ENCODE peak calls at places on chromosomes 4 and X, in eight cellular contexts. A is tibial artery, Z is upper lobe of left lung, V is foreskin fibroblast, N is lower lobe of right lung, Y is ovary, W is heart left ventricle, D is transverse colon. E is an unnamed sample.

GRCh38 chr4:88630756-88631155 is 38.5 kb downstream of the HERC3 start:
- DNase-seq in D (no peak), Z (no peak), Y (no peak), A (no peak), W (no peak), V (peak), N (no peak), E (no peak)

GRCh38 chr4:38512840-38513239 is 151.2 kb upstream of the KLF3 start:
- DNase-seq in A (no peak), D (no peak), W (no peak), N (no peak), Z (no peak), Y (no peak), V (no peak), E (no peak)

GRCh38 chr4:150395872-150396271 is 186.1 kb upstream of the MAB21L2 start:
- DNase-seq in D (no peak), V (no peak), Y (no peak), W (no peak), A (no peak), N (no peak), Z (no peak), E (no peak)

GRCh38 chrX:34654939-34655338 is 2.1 kb downstream of the TMEM47 start:
- DNase-seq in Y (no peak), D (no peak), N (no peak), W (no peak), V (no peak), A (no peak), Z (no peak), E (no peak)

GRCh38 chr4:5998333-5998936 is 19.8 kb downstream of the C4orf50 start:
- DNase-seq in A (peak), Z (no peak), N (no peak), D (peak), W (peak), Y (peak), V (peak), E (no peak)

GRCh38 chr4:7737268-7737645 is 202.4 kb downstream of the AFAP1 start:
- DNase-seq in Z (no peak), V (no peak), A (no peak), W (no peak), Y (no peak), N (peak), D (no peak), E (peak)

GRCh38 chr4:105306158-105306781 is 159.6 kb downstream of the TET2 start:
- DNase-seq in W (no peak), V (no peak), N (no peak), D (no peak), Y (no peak), Z (no peak), A (no peak), E (no peak)

GRCh38 chr4:173420324-173420752 is 21.4 kb upstream of the SCRG1 start:
- DNase-seq in W (no peak), N (no peak), V (no peak), D (no peak), Z (no peak), A (no peak), Y (no peak), E (no peak)

GRCh38 chrX:153488231-153488914 is 6.4 kb upstream of the BGN start:
- DNase-seq in A (peak), Y (peak), Z (peak), V (no peak), N (no peak), W (peak), D (no peak), E (peak)

GRCh38 chrX:140355922-140356321 is 148.9 kb downstream of the SOX3 start:
- DNase-seq in N (no peak), V (no peak), A (no peak), D (no peak), Z (no peak), W (no peak), Y (no peak), E (no peak)

GRCh38 chrX:96453139-96453538 is 231.5 kb upstream of the DIAPH2 start:
- DNase-seq in N (no peak), Y (no peak), W (no peak), A (no peak), V (no peak), Z (no peak), D (no peak), E (no peak)

GRCh38 chr4:151165205-151166000 is 66.0 kb downstream of the RPS3A start:
- DNase-seq in Z (no peak), A (no peak), D (no peak), N (no peak), V (no peak), Y (no peak), W (no peak), E (no peak)

GRCh38 chr4:6957148-6957520 is 47.5 kb downstream of the TBC1D14 start:
- DNase-seq in A (no peak), D (no peak), Y (no peak), N (no peak), W (no peak), Z (no peak), V (no peak), E (no peak)

GRCh38 chr4:42151568-42152506 is 618 bp downstream of the BEND4 start:
- DNase-seq in W (no peak), A (no peak), Z (peak), D (peak), Y (no peak), N (no peak), V (no peak), E (no peak)

GRCh38 chr4:73421708-73422457 is 14.1 kb upstream of the AFP start:
- DNase-seq in Z (no peak), A (no peak), N (no peak), D (no peak), V (no peak), W (no peak), Y (no peak), E (no peak)

GRCh38 chr4:168274871-168275270 is 43.7 kb downstream of the DDX60 start:
- DNase-seq in Y (no peak), A (no peak), V (no peak), N (no peak), W (no peak), D (no peak), Z (no peak), E (no peak)

GRCh38 chr4:5887011-5887360 is 5.9 kb downstream of the CRMP1 start:
- DNase-seq in Z (no peak), D (no peak), N (no peak), V (no peak), W (no peak), Y (no peak), A (no peak), E (no peak)

GRCh38 chr4:71126719-71127118 is 133.3 kb downstream of the DCK start:
- DNase-seq in V (peak), Z (no peak), W (no peak), N (no peak), D (peak), Y (no peak), A (no peak), E (no peak)

GRCh38 chr4:186037692-186038658 is 31.0 kb upstream of the TLR3 start:
- DNase-seq in W (no peak), Z (no peak), D (peak), A (peak), V (peak), Y (peak), N (no peak), E (no peak)

GRCh38 chr4:173516621-173517612 is 13.1 kb downstream of the HAND2 start:
- DNase-seq in N (no peak), Z (peak), Y (peak), D (no peak), W (no peak), V (no peak), A (peak), E (no peak)

GRCh38 chr4:178664636-178665035 is 1222.4 kb upstream of the AGA start:
- DNase-seq in Z (no peak), W (no peak), N (no peak), A (no peak), V (no peak), D (no peak), Y (no peak), E (no peak)

GRCh38 chrX:47745386-47745785 is 86.4 kb upstream of the UXT start:
- DNase-seq in Y (no peak), A (no peak), N (no peak), V (no peak), W (no peak), Z (no peak), D (no peak), E (no peak)

DNA sequence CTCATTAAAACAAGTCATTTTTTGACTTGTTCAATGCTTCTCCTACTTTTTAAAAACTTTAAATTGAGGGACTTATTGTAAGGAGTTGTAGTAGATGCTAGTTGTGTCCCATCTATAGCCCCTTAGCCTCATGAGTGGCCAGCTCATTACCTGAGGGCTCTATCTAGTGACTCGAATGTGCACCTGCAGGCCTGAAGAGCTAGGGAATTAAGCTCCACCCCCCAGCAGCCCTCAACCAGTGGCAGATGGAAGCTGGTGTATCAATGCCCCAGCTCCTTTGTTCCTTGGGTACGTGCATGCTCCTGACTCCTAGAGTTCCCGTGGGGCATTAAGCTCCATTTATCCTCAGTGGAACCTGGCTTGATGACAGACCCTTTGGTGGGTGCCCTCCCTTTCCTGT is 146.7 kb upstream of the FAM9B start:
- DNase-seq in Y (no peak), V (no peak), D (no peak), A (no peak), N (no peak), Z (no peak), W (no peak), E (no peak)
- H3K4me3 ChIP-seq in Y (no peak), V (no peak), D (no peak), A (no peak), N (no peak), Z (no peak), W (no peak), E (no peak)

DNA sequence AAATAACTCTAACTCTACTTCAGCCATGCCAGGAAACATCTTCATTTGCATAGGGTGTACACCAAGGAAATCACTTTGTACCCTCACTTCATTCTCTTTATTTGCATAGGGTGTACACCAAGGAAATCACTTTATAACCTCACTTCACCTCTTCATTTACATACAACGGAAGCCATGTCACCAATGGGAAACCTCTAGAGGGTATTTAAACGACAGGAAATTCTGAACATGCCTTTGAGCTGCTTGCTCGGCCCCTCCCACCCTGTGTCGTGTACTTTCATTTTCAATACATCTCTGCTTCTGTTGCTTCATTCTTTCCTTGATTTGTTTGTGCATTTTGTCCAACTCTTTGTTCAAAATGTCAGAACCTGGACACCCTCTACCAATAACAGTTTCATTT is 848.1 kb upstream of the FRG1 start:
- DNase-seq in Z (no peak), Y (no peak), V (no peak), A (no peak), N (no peak), D (no peak), W (no peak), E (no peak)
- H3K4me3 ChIP-seq in Z (no peak), Y (no peak), V (no peak), A (peak), N (no peak), D (no peak), W (no peak), E (no peak)

GRCh38 chr4:55277011-55277410 is 69.0 kb upstream of the SRD5A3 start:
- DNase-seq in D (no peak), W (no peak), V (no peak), Y (no peak), A (no peak), Z (no peak), N (no peak), E (no peak)

GRCh38 chr4:55272576-55272975 is 73.5 kb upstream of the SRD5A3 start:
- DNase-seq in D (no peak), Y (no peak), N (no peak), A (no peak), V (no peak), W (no peak), Z (no peak), E (no peak)

GRCh38 chr4:55269970-55270369 is 76.1 kb upstream of the SRD5A3 start:
- DNase-seq in Y (no peak), N (no peak), D (no peak), Z (no peak), V (no peak), W (no peak), A (no peak), E (no peak)

GRCh38 chr4:55269470-55269869 is 76.6 kb upstream of the SRD5A3 start:
- DNase-seq in V (no peak), Y (no peak), N (no peak), W (no peak), A (no peak), D (no peak), Z (no peak), E (no peak)

DNA sequence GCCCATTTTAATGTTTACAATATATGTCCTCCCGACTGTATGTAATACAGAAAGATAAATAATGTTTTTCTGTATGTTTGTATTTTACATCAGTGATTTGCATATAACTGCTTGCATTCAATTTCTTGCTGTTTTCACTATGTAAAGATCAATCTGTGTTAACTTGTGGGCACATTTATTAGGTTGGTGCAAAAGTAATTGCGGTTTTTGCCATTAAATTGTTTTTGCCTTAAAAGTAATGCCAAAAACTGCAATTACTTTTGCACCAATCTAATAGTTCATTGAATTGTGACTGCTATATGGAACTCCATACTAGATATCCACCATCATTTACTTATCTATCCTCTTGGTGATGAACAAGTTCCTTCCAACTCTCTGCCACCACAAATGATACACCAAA is 73.9 kb upstream of the SRD5A3 start:
- DNase-seq in A (no peak), Z (no peak), V (no peak), D (no peak), N (no peak), Y (no peak), W (no peak), E (no peak)
- H3K4me3 ChIP-seq in A (no peak), Z (no peak), V (no peak), D (no peak), N (no peak), Y (no peak), W (no peak), E (no peak)

GRCh38 chrX:55160685-55161552 is 59.2 kb upstream of the PAGE5 start:
- DNase-seq in Y (peak), Z (peak), A (peak), D (peak), V (peak), N (peak), W (peak), E (peak)

GRCh38 chrX:55159556-55159955 is 60.6 kb upstream of the PAGE5 start:
- DNase-seq in D (no peak), V (no peak), Y (no peak), A (no peak), N (no peak), W (no peak), Z (no peak), E (no peak)

GRCh38 chrX:55163171-55163570 is 57.0 kb upstream of the PAGE5 start:
- DNase-seq in Z (no peak), A (no peak), Y (no peak), D (no peak), V (no peak), W (no peak), N (no peak), E (no peak)

GRCh38 chrX:55167124-55167523 is 53.0 kb upstream of the PAGE5 start:
- DNase-seq in A (no peak), D (no peak), W (no peak), Z (no peak), V (no peak), N (no peak), Y (no peak), E (no peak)

DNA sequence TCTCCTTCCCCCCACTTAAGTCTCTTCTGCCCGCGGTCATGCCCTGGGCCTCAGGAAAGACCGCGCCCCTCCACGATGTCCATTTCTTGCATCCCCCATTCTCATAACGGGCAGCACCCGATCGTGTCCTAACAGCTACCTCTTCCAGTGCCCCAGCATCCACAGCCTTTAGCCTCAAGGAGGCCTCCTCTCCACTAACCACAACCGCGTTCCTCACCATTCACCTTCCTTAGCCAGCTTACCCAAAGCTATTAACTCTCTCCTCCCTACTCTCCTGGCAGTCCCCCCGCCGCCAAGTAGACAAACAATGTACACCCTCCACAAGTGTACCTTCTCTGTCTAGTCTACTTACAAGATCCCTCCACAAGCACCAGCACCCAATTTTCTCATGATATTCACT is 58.6 kb upstream of the PAGE5 start:
- DNase-seq in W (no peak), Z (no peak), D (no peak), A (no peak), V (no peak), Y (no peak), N (no peak), E (no peak)
- H3K4me3 ChIP-seq in W (peak), Z (peak), D (peak), A (peak), V (peak), Y (peak), N (peak), E (peak)

GRCh38 chrX:71107762-71108360 is 1.3 kb upstream of the CXorf65 start:
- DNase-seq in A (no peak), Z (no peak), N (no peak), W (peak), Y (no peak), D (no peak), V (no peak), E (no peak)

GRCh38 chrX:71107245-71107644 is 705 bp upstream of the CXorf65 start:
- DNase-seq in V (no peak), N (no peak), W (no peak), Y (no peak), Z (no peak), D (no peak), A (no peak), E (no peak)

GRCh38 chrX:71111141-71111843 is at the start of gene IL2RG:
- DNase-seq in Y (no peak), V (no peak), W (no peak), Z (no peak), A (no peak), D (peak), N (no peak), E (no peak)

GRCh38 chrX:71117358-71117757 is 1.0 kb upstream of the MED12 start:
- DNase-seq in N (no peak), V (no peak), Y (no peak), D (no peak), Z (no peak), W (no peak), A (no peak), E (no peak)

DNA sequence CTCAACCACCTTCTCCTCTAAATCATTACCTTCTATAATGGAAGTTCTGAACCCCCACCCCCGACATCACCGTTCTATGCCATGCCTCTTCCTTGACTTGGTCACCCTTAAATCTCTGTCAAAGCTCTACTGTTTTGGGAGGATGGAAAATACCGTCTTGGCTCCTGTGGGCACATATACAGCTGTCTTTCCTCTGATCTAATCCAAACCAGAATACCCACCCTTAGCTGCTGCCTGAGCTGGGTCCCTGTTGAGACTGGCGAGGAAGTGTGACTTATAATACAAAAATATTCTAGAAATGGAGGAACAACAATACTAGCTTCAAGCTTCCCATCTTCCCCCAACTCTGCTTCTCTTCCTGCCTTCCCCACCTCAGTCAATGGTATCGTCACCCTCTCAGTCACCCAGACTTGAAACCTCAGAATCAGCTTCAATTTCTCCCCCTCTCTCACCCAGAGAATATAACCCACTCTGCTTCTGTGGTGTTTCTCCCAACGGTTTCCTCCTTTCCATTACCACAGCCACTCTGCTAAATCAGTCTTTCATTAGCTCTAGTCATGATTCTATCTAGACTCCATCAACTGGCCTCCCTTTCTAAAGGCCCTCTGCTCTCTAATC is 583 bp upstream of the IL2RG start:
- DNase-seq in W (no peak), D (no peak), V (no peak), A (no peak), N (no peak), Y (no peak), Z (no peak), E (no peak)
- H3K4me3 ChIP-seq in W (no peak), D (no peak), V (no peak), A (no peak), N (peak), Y (no peak), Z (no peak), E (no peak)

GRCh38 chr4:48832571-48832970 is 1.7 kb downstream of the OCIAD1 start:
- DNase-seq in A (no peak), V (no peak), D (no peak), Z (no peak), Y (no peak), W (no peak), N (no peak), E (no peak)
- H3K4me3 ChIP-seq in A (peak), V (peak), D (no peak), Z (no peak), Y (no peak), W (peak), N (no peak), E (peak)

DNA sequence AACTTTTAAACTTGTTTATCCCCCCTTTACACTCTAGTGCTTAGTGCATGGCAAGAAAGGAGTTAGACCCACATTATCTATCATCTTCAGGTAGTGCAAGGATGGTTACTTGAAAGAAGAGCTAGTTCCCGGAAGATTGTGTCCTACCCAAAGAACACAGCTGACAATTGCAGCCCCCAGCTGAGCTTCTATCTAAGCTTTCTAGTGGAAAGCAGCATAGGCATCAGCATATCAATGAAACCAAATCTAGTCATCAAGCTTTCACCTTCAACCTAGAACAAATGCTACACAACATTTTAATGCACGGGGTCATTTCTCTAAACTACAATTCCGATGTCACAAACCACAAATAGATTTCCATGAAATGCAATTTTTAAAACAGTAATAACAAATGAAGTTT is 88.9 kb upstream of the TFDP3 start:
- DNase-seq in N (no peak), W (no peak), Z (no peak), Y (no peak), V (no peak), D (no peak), A (no peak), E (no peak)
- H3K4me3 ChIP-seq in N (no peak), W (no peak), Z (no peak), Y (no peak), V (no peak), D (no peak), A (no peak), E (no peak)